ENCODE peak calls at places on chromosome 18, in six cellular contexts. N is A549, B is HepG2, Y is GM12878, I is K562, S is endothelial cell of umbilical vein. X is an unnamed sample.

GRCh38 chr18:62281684-62282083 is 43.4 kb upstream of the TNFRSF11A start:
- DNase-seq in N (no peak), S (peak), I (no peak), Y (no peak), B (no peak), X (peak)

GRCh38 chr18:76896677-76897076 is 74.3 kb downstream of the ZNF236 start:
- DNase-seq in Y (no peak), I (no peak), B (no peak), S (no peak), N (no peak), X (no peak)

GRCh38 chr18:67200665-67201064 is 315.9 kb downstream of the DSEL start:
- DNase-seq in N (no peak), Y (no peak), B (no peak), S (no peak), I (no peak), X (no peak)

GRCh38 chr18:70195852-70196434 is 9.5 kb downstream of the RTTN start:
- DNase-seq in S (peak), Y (no peak), N (peak), B (peak), I (peak), X (peak)

GRCh38 chr18:70469916-70470315 is 181.1 kb downstream of the SOCS6 start:
- DNase-seq in I (no peak), S (no peak), N (no peak), B (no peak), Y (no peak), X (peak)

GRCh38 chr18:62372156-62372555 is 47.0 kb downstream of the TNFRSF11A start:
- DNase-seq in Y (peak), I (no peak), S (no peak), N (no peak), B (no peak), X (no peak)

GRCh38 chr18:74430811-74431571 is 26.1 kb downstream of the DIPK1C start:
- DNase-seq in B (no peak), S (no peak), I (no peak), N (no peak), Y (no peak), X (no peak)

GRCh38 chr18:33804258-33804657 is 226.2 kb downstream of the ASXL3 start:
- DNase-seq in B (no peak), S (no peak), Y (no peak), I (no peak), N (no peak), X (no peak)

GRCh38 chr18:52131845-52132244 is 208.2 kb upstream of the DCC start:
- DNase-seq in Y (no peak), B (no peak), N (no peak), I (no peak), S (no peak), X (no peak)

GRCh38 chr18:49052891-49053644 is 102.3 kb upstream of the SMAD7 start:
- DNase-seq in B (no peak), Y (no peak), I (no peak), N (no peak), S (no peak), X (peak)

GRCh38 chr18:43978174-43978573 is 700.9 kb upstream of the SYT4 start:
- DNase-seq in I (no peak), S (no peak), B (no peak), Y (no peak), N (no peak), X (no peak)

GRCh38 chr18:26073742-26074141 is 16.7 kb downstream of the SS18 start:
- DNase-seq in N (no peak), Y (no peak), S (peak), I (no peak), B (no peak), X (no peak)

GRCh38 chr18:65990174-65990690 is 239.4 kb downstream of the CDH7 start:
- DNase-seq in B (no peak), N (no peak), Y (no peak), S (no peak), I (no peak), X (no peak)

GRCh38 chr18:39485696-39486095 is 1920.1 kb upstream of the CELF4 start:
- DNase-seq in Y (no peak), S (no peak), B (no peak), I (no peak), N (no peak), X (no peak)

GRCh38 chr18:55275042-55275897 is 312.7 kb downstream of the TCF4 start:
- DNase-seq in B (no peak), N (no peak), S (peak), I (no peak), Y (no peak), X (peak)

GRCh38 chr18:80196528-80197320 is 50.6 kb downstream of the PARD6G start:
- DNase-seq in I (no peak), Y (no peak), N (no peak), B (no peak), S (no peak), X (no peak)

GRCh38 chr18:22345733-22346132 is 72.0 kb downstream of the CTAGE1 start:
- DNase-seq in Y (no peak), S (peak), B (no peak), N (no peak), I (no peak), X (no peak)

GRCh38 chr18:36534154-36534688 is 236.7 kb downstream of the FHOD3 start:
- DNase-seq in I (no peak), Y (no peak), B (no peak), S (no peak), N (no peak), X (peak)

GRCh38 chr18:46630160-46630559 is 26.9 kb downstream of the LOXHD1 start:
- DNase-seq in N (no peak), Y (peak), I (no peak), S (no peak), B (no peak), X (peak)

GRCh38 chr18:2442726-2443275 is 128.5 kb downstream of the METTL4 start:
- DNase-seq in Y (no peak), I (no peak), B (no peak), S (no peak), N (no peak), X (no peak)

GRCh38 chr18:27057459-27058302 is 127.4 kb downstream of the CHST9 start:
- DNase-seq in I (no peak), S (no peak), Y (no peak), B (peak), N (no peak), X (no peak)

GRCh38 chr18:13573750-13574149 is 152.6 kb downstream of the FAM210A start:
- DNase-seq in B (no peak), Y (no peak), I (no peak), N (no peak), S (no peak), X (no peak)

GRCh38 chr18:13137939-13138821 is 80.4 kb upstream of the LDLRAD4 start:
- DNase-seq in I (no peak), S (peak), B (peak), N (peak), Y (peak), X (peak)

GRCh38 chr18:13513015-13513414 is 213.3 kb downstream of the FAM210A start:
- DNase-seq in S (no peak), I (no peak), N (no peak), B (peak), Y (no peak), X (no peak)

GRCh38 chr18:69330345-69330744 is 70.3 kb upstream of the DOK6 start:
- DNase-seq in S (no peak), B (peak), N (no peak), Y (no peak), I (no peak), X (no peak)

GRCh38 chr18:7987284-7987976 is 420.3 kb downstream of the PTPRM start:
- DNase-seq in I (no peak), Y (no peak), S (peak), B (no peak), N (no peak), X (no peak)

GRCh38 chr18:903703-904102 is 968 bp upstream of the ADCYAP1 start:
- DNase-seq in B (no peak), N (no peak), Y (no peak), S (peak), I (peak), X (peak)

GRCh38 chr18:905948-906415 is 1.3 kb downstream of the ADCYAP1 start:
- DNase-seq in N (no peak), S (no peak), B (no peak), I (no peak), Y (no peak), X (no peak)

GRCh38 chr18:902179-902718 is 2.4 kb upstream of the ADCYAP1 start:
- DNase-seq in N (no peak), Y (no peak), S (peak), B (no peak), I (no peak), X (peak)

GRCh38 chr18:905307-905947 is 756 bp downstream of the ADCYAP1 start:
- DNase-seq in N (no peak), B (no peak), I (no peak), Y (no peak), S (no peak), X (no peak)

DNA sequence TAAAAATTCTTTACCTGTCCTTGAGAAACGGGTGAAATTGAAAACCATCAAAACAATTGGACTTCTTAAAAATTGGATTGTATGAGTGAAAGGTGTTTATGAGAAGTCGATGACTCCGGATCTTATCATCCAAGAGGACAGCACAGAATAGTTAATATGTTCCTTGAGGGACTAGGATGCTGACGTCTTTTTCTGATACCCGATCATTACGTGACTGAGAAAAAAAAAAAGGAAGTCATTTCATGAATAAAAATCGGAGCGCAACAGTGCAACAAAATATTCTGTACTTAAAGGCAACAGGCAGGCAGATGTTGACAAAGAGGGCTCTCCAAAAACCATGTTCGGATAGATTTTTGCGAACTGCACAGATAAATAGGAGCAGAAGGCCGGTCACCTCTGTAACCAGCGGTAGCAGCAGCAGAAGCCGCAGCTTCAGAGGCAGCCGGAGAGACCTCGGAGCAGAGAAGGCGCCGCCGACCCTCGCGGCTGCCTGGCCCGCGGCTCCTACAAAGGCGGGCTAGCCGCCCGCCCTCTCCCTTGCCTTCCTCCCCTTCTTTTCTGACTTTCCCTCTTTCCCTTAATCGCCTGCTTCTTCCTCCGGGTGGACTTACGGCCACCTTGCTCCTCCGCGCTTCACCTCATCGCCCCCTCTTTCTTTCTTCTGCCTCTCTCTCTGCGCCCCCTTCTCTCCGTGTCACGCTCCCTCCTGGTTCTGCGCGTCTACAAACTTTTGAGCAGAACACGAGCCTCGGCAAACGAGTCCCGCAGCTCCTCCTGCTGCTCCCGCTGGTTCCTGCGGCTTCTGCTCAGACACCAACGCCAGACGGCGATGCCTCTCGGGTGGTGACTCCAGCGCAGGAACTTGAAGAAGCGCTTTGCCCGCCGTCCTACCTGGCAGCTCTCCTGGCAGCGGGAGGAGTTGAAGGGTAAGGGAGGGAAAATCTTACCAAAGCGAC is at the start of gene ADCYAP1:
- DNase-seq in Y (no peak), N (no peak), B (no peak), I (no peak), S (no peak), X (no peak)
- TF ChIP-seq MYC in Y (no peak), N (no peak), B (no peak), I (no peak), S (no peak), X (no peak)

DNA sequence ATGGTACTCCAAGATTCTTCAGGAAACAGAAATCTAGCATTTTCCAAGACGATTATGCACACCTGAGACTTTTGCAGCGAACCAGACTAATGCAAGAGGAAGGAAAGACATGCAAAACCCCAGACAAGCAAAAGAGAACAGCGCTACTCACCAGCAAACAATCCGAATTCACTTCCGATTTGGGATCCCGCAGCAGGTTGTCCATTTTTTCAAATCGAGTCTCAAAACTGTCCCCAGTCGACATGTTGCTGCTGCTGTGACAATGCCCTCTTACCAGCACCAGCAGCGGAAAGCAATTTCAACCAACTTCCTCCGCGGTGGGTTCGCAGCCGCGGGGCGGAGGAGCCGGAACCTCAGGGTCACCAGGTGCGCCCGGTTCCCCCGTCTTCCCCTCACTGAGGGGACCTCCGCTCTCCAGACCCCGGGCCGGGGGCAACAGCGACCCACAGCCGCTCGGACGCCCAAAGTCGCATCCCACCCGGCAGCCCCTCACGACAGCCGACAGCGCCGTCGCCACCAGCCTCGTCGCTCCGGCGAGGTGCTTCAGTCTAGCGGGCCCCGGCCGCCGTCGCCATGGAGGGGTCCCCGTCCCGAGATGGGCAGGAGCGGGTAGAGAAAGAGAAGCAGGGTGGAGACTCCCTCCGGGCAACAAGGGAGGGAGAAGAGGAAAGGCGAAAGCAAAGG is 804 bp downstream of the ROCK1 start:
- DNase-seq in S (no peak), N (no peak), Y (no peak), I (no peak), B (no peak), X (peak)
- TF ChIP-seq POLR2A in S (no peak), N (no peak), Y (peak), I (no peak), B (no peak), X (no peak)

GRCh38 chr18:9596257-9596656 is 18.1 kb downstream of the PPP4R1 start:
- DNase-seq in S (peak), B (no peak), N (no peak), I (no peak), Y (no peak), X (no peak)

GRCh38 chr18:9596843-9597242 is 17.5 kb downstream of the PPP4R1 start:
- DNase-seq in S (no peak), I (no peak), B (no peak), N (no peak), Y (no peak), X (no peak)

GRCh38 chr18:9594782-9595181 is 19.6 kb downstream of the PPP4R1 start:
- DNase-seq in S (no peak), B (no peak), Y (no peak), N (no peak), I (no peak), X (no peak)

GRCh38 chr18:9597609-9598008 is 16.8 kb downstream of the PPP4R1 start:
- DNase-seq in N (no peak), S (no peak), I (no peak), Y (no peak), B (no peak), X (no peak)

DNA sequence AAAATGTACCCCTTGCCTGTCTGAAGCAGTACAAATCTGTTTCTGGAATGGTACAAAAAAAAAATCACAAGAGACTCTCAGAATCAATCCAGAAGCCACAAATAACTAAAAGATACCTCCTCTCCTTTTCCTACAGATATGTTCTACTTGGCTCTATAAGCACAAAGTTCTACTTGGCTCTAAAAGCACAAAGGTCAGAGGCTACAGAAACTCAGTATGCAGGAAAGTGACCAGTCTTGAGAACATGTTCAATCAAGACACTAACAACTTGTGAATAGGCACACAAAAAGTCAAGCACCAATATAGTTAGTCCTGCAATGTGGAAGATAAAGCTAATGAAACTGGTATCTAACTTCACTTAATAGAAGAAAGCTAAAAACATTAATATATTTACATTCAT is 19.2 kb downstream of the PPP4R1 start:
- DNase-seq in B (no peak), I (no peak), Y (no peak), S (peak), N (no peak), X (no peak)
- H3K4me3 ChIP-seq in B (no peak), I (no peak), Y (peak), S (no peak), N (no peak), X (no peak)

GRCh38 chr18:3581890-3582289 is 131.9 kb downstream of the TGIF1 start:
- DNase-seq in I (no peak), N (no peak), S (no peak), B (no peak), Y (no peak), X (no peak)

GRCh38 chr18:3590096-3590655 is 140.2 kb downstream of the TGIF1 start:
- DNase-seq in B (no peak), I (no peak), N (no peak), Y (no peak), S (no peak), X (no peak)

GRCh38 chr18:3584897-3585460 is 135.0 kb downstream of the TGIF1 start:
- DNase-seq in N (no peak), Y (no peak), S (peak), I (peak), B (no peak), X (peak)

GRCh38 chr18:3584266-3584665 is 134.3 kb downstream of the TGIF1 start:
- DNase-seq in N (no peak), I (no peak), S (no peak), Y (no peak), B (no peak), X (no peak)

GRCh38 chr18:3585656-3586509 is 135.9 kb downstream of the TGIF1 start:
- DNase-seq in S (peak), I (peak), B (peak), N (peak), Y (no peak), X (peak)
- TF ChIP-seq MYC in S (peak), I (no peak), B (peak), N (no peak), Y (no peak), X (peak)